ENCODE peak calls at places on chromosomes 13 and 19, in eight cellular contexts. X, F, T, W, H, Q, E and U are unnamed samples.

GRCh38 chr19:6632002-6632621 is 37.8 kb downstream of the TNFSF14 start:
- DNase-seq in X (peak; percentile 25), F (peak; percentile 78), T (no peak), W (peak; percentile 74), H (peak; percentile 89), Q (peak; percentile 49), E (peak; percentile 37), U (peak; percentile 88)

GRCh38 chr13:20565120-20565736 is 1.7 kb upstream of the IFT88 start:
- DNase-seq in X (no peak), F (no peak), T (no peak), W (no peak), H (no peak), Q (no peak), E (no peak), U (no peak)

GRCh38 chr13:91709180-91709579 is 310.8 kb downstream of the GPC5 start:
- DNase-seq in X (no peak), F (no peak), T (no peak), W (no peak), H (no peak), Q (no peak), E (no peak), U (no peak)

GRCh38 chr13:50386527-50387123 is 371.4 kb downstream of the KCNRG start:
- DNase-seq in X (no peak), F (peak; percentile 85), T (peak; percentile 53), W (peak; percentile 34), H (no peak), Q (no peak), E (no peak), U (no peak)

GRCh38 chr13:81917829-81918228 is 1576.9 kb upstream of the SPRY2 start:
- DNase-seq in X (no peak), F (no peak), T (no peak), W (no peak), H (no peak), Q (no peak), E (no peak), U (no peak)

GRCh38 chr13:19151581-19152263 is 29.9 kb downstream of the TUBA3C start:
- DNase-seq in X (no peak), F (no peak), T (no peak), W (no peak), H (no peak), Q (no peak), E (no peak), U (no peak)

GRCh38 chr19:44050740-44051653 is 839 bp upstream of the ZNF223 start:
- DNase-seq in X (no peak), F (no peak), T (no peak), W (peak; percentile 54), H (peak; percentile 33), Q (no peak), E (no peak), U (peak; percentile 41)

GRCh38 chr13:27080018-27080948 is 91.3 kb downstream of the USP12 start:
- DNase-seq in X (no peak), F (no peak), T (no peak), W (no peak), H (no peak), Q (no peak), E (no peak), U (no peak)

GRCh38 chr13:93118081-93118615 is 108.5 kb upstream of the GPC6 start:
- DNase-seq in X (no peak), F (no peak), T (no peak), W (no peak), H (no peak), Q (no peak), E (no peak), U (no peak)

GRCh38 chr13:70173236-70173959 is 65.1 kb upstream of the KLHL1 start:
- DNase-seq in X (no peak), F (no peak), T (no peak), W (no peak), H (no peak), Q (no peak), E (no peak), U (no peak)

GRCh38 chr13:45468676-45469075 is 3.9 kb downstream of the COG3 start:
- DNase-seq in X (no peak), F (no peak), T (no peak), W (no peak), H (no peak), Q (no peak), E (no peak), U (no peak)

GRCh38 chr19:3137139-3137538 is 1.3 kb downstream of the GNA15 start:
- DNase-seq in X (no peak), F (peak; percentile 27), T (no peak), W (no peak), H (no peak), Q (no peak), E (no peak), U (peak; percentile 36)

GRCh38 chr19:16467581-16467980 is 4.2 kb downstream of the EPS15L1 start:
- DNase-seq in X (no peak), F (no peak), T (no peak), W (no peak), H (no peak), Q (no peak), E (no peak), U (no peak)

GRCh38 chr13:97258801-97259200 is 36.7 kb downstream of the MBNL2 start:
- DNase-seq in X (no peak), F (no peak), T (peak; percentile 56), W (no peak), H (no peak), Q (no peak), E (no peak), U (no peak)

GRCh38 chr13:37701306-37701705 is 102.7 kb upstream of the POSTN start:
- DNase-seq in X (no peak), F (peak; percentile 81), T (no peak), W (no peak), H (no peak), Q (no peak), E (no peak), U (no peak)

GRCh38 chr19:18160792-18161690 is 8.1 kb downstream of the PIK3R2 start:
- DNase-seq in X (peak; percentile 90), F (peak; percentile 49), T (no peak), W (peak; percentile 73), H (peak; percentile 86), Q (peak; percentile 79), E (peak; percentile 53), U (peak; percentile 63)

GRCh38 chr13:109198585-109198984 is 569.2 kb downstream of the MYO16 start:
- DNase-seq in X (no peak), F (no peak), T (no peak), W (no peak), H (no peak), Q (no peak), E (no peak), U (no peak)

GRCh38 chr19:8361921-8362793 is 1.8 kb upstream of the ANGPTL4 start:
- DNase-seq in X (no peak), F (peak; percentile 98), T (peak; percentile 94), W (peak; percentile 80), H (peak; percentile 61), Q (no peak), E (peak; percentile 48), U (peak; percentile 96)

GRCh38 chr13:74868044-74868443 is 613.9 kb downstream of the TBC1D4 start:
- DNase-seq in X (no peak), F (no peak), T (no peak), W (no peak), H (no peak), Q (no peak), E (no peak), U (no peak)

GRCh38 chr13:112961457-112962369 is 7.3 kb upstream of the MCF2L start:
- DNase-seq in X (peak; percentile 7), F (no peak), T (no peak), W (no peak), H (no peak), Q (no peak), E (no peak), U (no peak)

GRCh38 chr19:19119325-19120237 is 18.7 kb downstream of the TMEM161A start:
- DNase-seq in X (no peak), F (no peak), T (no peak), W (no peak), H (no peak), Q (no peak), E (no peak), U (no peak)

GRCh38 chr13:40986328-40986856 is 32.7 kb downstream of the ELF1 start:
- DNase-seq in X (no peak), F (peak; percentile 77), T (no peak), W (no peak), H (no peak), Q (no peak), E (no peak), U (no peak)

GRCh38 chr19:56163097-56163496 is 12.7 kb upstream of the GALP start:
- DNase-seq in X (no peak), F (no peak), T (no peak), W (no peak), H (no peak), Q (no peak), E (no peak), U (no peak)

GRCh38 chr13:112182251-112182650 is 115.3 kb downstream of the SOX1 start:
- DNase-seq in X (no peak), F (no peak), T (no peak), W (no peak), H (no peak), Q (no peak), E (no peak), U (no peak)

GRCh38 chr19:56692496-56692895 is 20.9 kb upstream of the ZNF835 start:
- DNase-seq in X (no peak), F (no peak), T (no peak), W (peak; percentile 87), H (no peak), Q (no peak), E (peak; percentile 23), U (no peak)

GRCh38 chr19:46195104-46195503 is 34.4 kb upstream of the IGFL1 start:
- DNase-seq in X (no peak), F (no peak), T (no peak), W (no peak), H (no peak), Q (no peak), E (no peak), U (no peak)

GRCh38 chr13:34300559-34300958 is 482.6 kb downstream of the RFC3 start:
- DNase-seq in X (no peak), F (peak; percentile 34), T (no peak), W (no peak), H (no peak), Q (no peak), E (no peak), U (no peak)

GRCh38 chr19:12788682-12789097 is 2.6 kb upstream of the JUNB start:
- DNase-seq in X (peak; percentile 67), F (peak; percentile 63), T (no peak), W (no peak), H (peak; percentile 69), Q (peak; percentile 63), E (peak; percentile 20), U (peak; percentile 72)

GRCh38 chr19:13781547-13781946 is 7.3 kb downstream of the C19orf53 start:
- DNase-seq in X (no peak), F (peak; percentile 75), T (no peak), W (no peak), H (no peak), Q (no peak), E (peak; percentile 8), U (peak; percentile 59)

GRCh38 chr19:57830071-57830602 is at the start of gene ZNF587B:
- DNase-seq in X (no peak), F (peak; percentile 84), T (no peak), W (peak; percentile 68), H (peak; percentile 65), Q (no peak), E (peak; percentile 6), U (peak; percentile 76)

GRCh38 chr13:44768233-44768632 is 192.1 kb upstream of the TSC22D1 start:
- DNase-seq in X (no peak), F (no peak), T (no peak), W (no peak), H (peak; percentile 39), Q (no peak), E (no peak), U (no peak)